ENCODE peak calls at places on chromosomes 13 and 19, in five cellular contexts. One of them, this sample, is unnamed.

GRCh38 chr19:13043285-13043684 is 48.0 kb downstream of the NFIX start:
- DNase-seq in psoas muscle: no peak
- DNase-seq in stomach: no peak
- DNase-seq in fibroblast of lung: no peak
- DNase-seq in H9: no peak
- DNase-seq in this sample: no peak

GRCh38 chr13:40442826-40443225 is 223.6 kb downstream of the FOXO1 start:
- DNase-seq in psoas muscle: no peak
- DNase-seq in stomach: no peak
- DNase-seq in fibroblast of lung: peak; percentile 68
- DNase-seq in H9: no peak
- DNase-seq in this sample: no peak

GRCh38 chr13:97275265-97275664 is 53.1 kb downstream of the MBNL2 start:
- DNase-seq in psoas muscle: no peak
- DNase-seq in stomach: no peak
- DNase-seq in fibroblast of lung: peak; percentile 89
- DNase-seq in H9: no peak
- DNase-seq in this sample: peak; percentile 75

GRCh38 chr13:95354680-95355487 is 53.6 kb upstream of the ABCC4 start:
- DNase-seq in psoas muscle: no peak
- DNase-seq in stomach: peak; percentile 28
- DNase-seq in fibroblast of lung: peak; percentile 12
- DNase-seq in H9: no peak
- DNase-seq in this sample: no peak

GRCh38 chr13:96984061-96984508 is 10.2 kb downstream of the OXGR1 start:
- DNase-seq in psoas muscle: no peak
- DNase-seq in stomach: peak; percentile 78
- DNase-seq in fibroblast of lung: no peak
- DNase-seq in H9: peak; percentile 53
- DNase-seq in this sample: peak; percentile 69

GRCh38 chr19:41325947-41326706 is 16.2 kb downstream of the CCDC97 start:
- DNase-seq in psoas muscle: no peak
- DNase-seq in stomach: no peak
- DNase-seq in fibroblast of lung: peak; percentile 82
- DNase-seq in H9: no peak
- DNase-seq in this sample: peak; percentile 42

GRCh38 chr13:76991432-76991795 is 467 bp upstream of the CLN5 start:
- DNase-seq in psoas muscle: peak; percentile 48
- DNase-seq in stomach: peak; percentile 42
- DNase-seq in fibroblast of lung: peak; percentile 8
- DNase-seq in H9: no peak
- DNase-seq in this sample: peak; percentile 18

GRCh38 chr19:6099633-6100032 is 10.7 kb downstream of the RFX2 start:
- DNase-seq in psoas muscle: no peak
- DNase-seq in stomach: no peak
- DNase-seq in fibroblast of lung: no peak
- DNase-seq in H9: no peak
- DNase-seq in this sample: no peak

GRCh38 chr19:58304748-58305064 is 471 bp upstream of the ERVK3-1 start:
- DNase-seq in psoas muscle: no peak
- DNase-seq in stomach: no peak
- DNase-seq in fibroblast of lung: no peak
- DNase-seq in H9: no peak
- DNase-seq in this sample: no peak

GRCh38 chr13:28449826-28450773 is 44.8 kb downstream of the FLT1 start:
- DNase-seq in psoas muscle: no peak
- DNase-seq in stomach: no peak
- DNase-seq in fibroblast of lung: no peak
- DNase-seq in H9: no peak
- DNase-seq in this sample: peak; percentile 28

GRCh38 chr19:4208385-4209094 is 20.8 kb upstream of the EBI3 start:
- DNase-seq in psoas muscle: no peak
- DNase-seq in stomach: no peak
- DNase-seq in fibroblast of lung: peak; percentile 32
- DNase-seq in H9: peak; percentile 61
- DNase-seq in this sample: peak; percentile 50

GRCh38 chr13:43229506-43229905 is 206.1 kb downstream of the DNAJC15 start:
- DNase-seq in psoas muscle: no peak
- DNase-seq in stomach: no peak
- DNase-seq in fibroblast of lung: peak; percentile 81
- DNase-seq in H9: no peak
- DNase-seq in this sample: peak; percentile 47

GRCh38 chr13:103436057-103436654 is 369.9 kb upstream of the SLC10A2 start:
- DNase-seq in psoas muscle: no peak
- DNase-seq in stomach: no peak
- DNase-seq in fibroblast of lung: no peak
- DNase-seq in H9: peak; percentile 43
- DNase-seq in this sample: no peak

GRCh38 chr19:9848761-9849160 is 13.6 kb downstream of the PIN1 start:
- DNase-seq in psoas muscle: no peak
- DNase-seq in stomach: no peak
- DNase-seq in fibroblast of lung: no peak
- DNase-seq in H9: no peak
- DNase-seq in this sample: no peak

GRCh38 chr13:49561064-49561410 is 24.3 kb downstream of the RCBTB1 start:
- DNase-seq in psoas muscle: no peak
- DNase-seq in stomach: no peak
- DNase-seq in fibroblast of lung: peak; percentile 22
- DNase-seq in H9: no peak
- DNase-seq in this sample: no peak

GRCh38 chr13:50396001-50396400 is 380.8 kb downstream of the KCNRG start:
- DNase-seq in psoas muscle: no peak
- DNase-seq in stomach: no peak
- DNase-seq in fibroblast of lung: peak; percentile 42
- DNase-seq in H9: no peak
- DNase-seq in this sample: no peak

GRCh38 chr13:23687614-23688013 is 117.4 kb downstream of the TNFRSF19 start:
- DNase-seq in psoas muscle: no peak
- DNase-seq in stomach: no peak
- DNase-seq in fibroblast of lung: no peak
- DNase-seq in H9: no peak
- DNase-seq in this sample: no peak

GRCh38 chr19:19132912-19133311 is 5.4 kb downstream of the TMEM161A start:
- DNase-seq in psoas muscle: no peak
- DNase-seq in stomach: no peak
- DNase-seq in fibroblast of lung: no peak
- DNase-seq in H9: no peak
- DNase-seq in this sample: no peak

GRCh38 chr19:15421726-15422260 is 3.0 kb upstream of the AKAP8L start:
- DNase-seq in psoas muscle: peak; percentile 50
- DNase-seq in stomach: peak; percentile 85
- DNase-seq in fibroblast of lung: no peak
- DNase-seq in H9: no peak
- DNase-seq in this sample: no peak

GRCh38 chr13:42354246-42355117 is 82.5 kb downstream of the AKAP11 start:
- DNase-seq in psoas muscle: no peak
- DNase-seq in stomach: no peak
- DNase-seq in fibroblast of lung: peak; percentile 91
- DNase-seq in H9: no peak
- DNase-seq in this sample: peak; percentile 43

GRCh38 chr13:97648171-97648880 is 214.4 kb downstream of the RAP2A start:
- DNase-seq in psoas muscle: no peak
- DNase-seq in stomach: no peak
- DNase-seq in fibroblast of lung: no peak
- DNase-seq in H9: no peak
- DNase-seq in this sample: no peak

GRCh38 chr13:112779856-112780604 is 90.2 kb downstream of the ATP11A start:
- DNase-seq in psoas muscle: no peak
- DNase-seq in stomach: peak; percentile 16
- DNase-seq in fibroblast of lung: peak; percentile 42
- DNase-seq in H9: no peak
- DNase-seq in this sample: no peak

GRCh38 chr13:54486421-54487166 is 1458.0 kb downstream of the OLFM4 start:
- DNase-seq in psoas muscle: no peak
- DNase-seq in stomach: no peak
- DNase-seq in fibroblast of lung: no peak
- DNase-seq in H9: no peak
- DNase-seq in this sample: no peak

GRCh38 chr13:44191504-44192171 is 182.0 kb upstream of the SERP2 start:
- DNase-seq in psoas muscle: peak; percentile 22
- DNase-seq in stomach: peak; percentile 43
- DNase-seq in fibroblast of lung: peak; percentile 67
- DNase-seq in H9: peak; percentile 53
- DNase-seq in this sample: peak; percentile 41

GRCh38 chr19:50384685-50385535 is 763 bp downstream of the POLD1 start:
- DNase-seq in psoas muscle: no peak
- DNase-seq in stomach: no peak
- DNase-seq in fibroblast of lung: peak; percentile 48
- DNase-seq in H9: no peak
- DNase-seq in this sample: peak; percentile 54

GRCh38 chr13:46668302-46668720 is 115.3 kb downstream of the LRCH1 start:
- DNase-seq in psoas muscle: peak; percentile 29
- DNase-seq in stomach: no peak
- DNase-seq in fibroblast of lung: peak; percentile 92
- DNase-seq in H9: no peak
- DNase-seq in this sample: peak; percentile 62

GRCh38 chr19:30719991-30720329 is 347.8 kb downstream of the ZNF536 start:
- DNase-seq in psoas muscle: no peak
- DNase-seq in stomach: no peak
- DNase-seq in fibroblast of lung: no peak
- DNase-seq in H9: peak; percentile 52
- DNase-seq in this sample: no peak

GRCh38 chr19:7502552-7502951 is 13.4 kb upstream of the ZNF358 start:
- DNase-seq in psoas muscle: no peak
- DNase-seq in stomach: no peak
- DNase-seq in fibroblast of lung: no peak
- DNase-seq in H9: no peak
- DNase-seq in this sample: no peak

GRCh38 chr19:21434967-21435544 is 38.1 kb downstream of the ZNF493 start:
- DNase-seq in psoas muscle: no peak
- DNase-seq in stomach: no peak
- DNase-seq in fibroblast of lung: no peak
- DNase-seq in H9: no peak
- DNase-seq in this sample: no peak

GRCh38 chr19:19552811-19553210 is 14.7 kb downstream of the CILP2 start:
- DNase-seq in psoas muscle: no peak
- DNase-seq in stomach: peak; percentile 52
- DNase-seq in fibroblast of lung: peak; percentile 29
- DNase-seq in H9: peak; percentile 84
- DNase-seq in this sample: peak; percentile 45

GRCh38 chr13:80871481-80871880 is 530.6 kb upstream of the SPRY2 start:
- DNase-seq in psoas muscle: no peak
- DNase-seq in stomach: no peak
- DNase-seq in fibroblast of lung: peak; percentile 67
- DNase-seq in H9: no peak
- DNase-seq in this sample: peak; percentile 82

GRCh38 chr13:58018020-58018419 is 386.5 kb downstream of the PCDH17 start:
- DNase-seq in psoas muscle: no peak
- DNase-seq in stomach: no peak
- DNase-seq in fibroblast of lung: no peak
- DNase-seq in H9: no peak
- DNase-seq in this sample: no peak

GRCh38 chr13:49220035-49220855 is at the start of gene MLNR:
- DNase-seq in psoas muscle: peak; percentile 28
- DNase-seq in stomach: no peak
- DNase-seq in fibroblast of lung: peak; percentile 40
- DNase-seq in H9: peak; percentile 76
- DNase-seq in this sample: no peak

GRCh38 chr19:3516675-3517207 is 10.6 kb downstream of the FZR1 start:
- DNase-seq in psoas muscle: no peak
- DNase-seq in stomach: peak; percentile 68
- DNase-seq in fibroblast of lung: no peak
- DNase-seq in H9: no peak
- DNase-seq in this sample: peak; percentile 53

DNA sequence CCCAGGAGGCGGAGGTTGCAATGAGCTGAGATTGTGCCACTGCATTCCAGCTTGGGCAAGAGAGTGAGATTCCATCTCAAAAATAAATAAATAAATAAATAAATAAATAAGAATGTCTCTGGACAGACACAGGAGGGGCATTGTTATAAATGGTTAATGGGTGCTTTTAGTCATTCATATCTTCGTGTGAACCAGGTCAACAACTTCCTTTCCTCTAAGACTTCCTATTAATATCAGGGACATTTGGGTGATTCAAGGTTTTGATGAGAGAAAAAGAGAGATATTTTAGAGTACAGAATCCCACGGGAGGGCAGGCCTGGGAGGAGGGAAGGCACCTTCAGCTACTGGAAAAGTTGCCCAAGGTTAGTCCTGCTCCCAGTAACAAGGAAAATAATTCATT is 23.9 kb downstream of the DHRS12 start:
- DNase-seq in psoas muscle: no peak
- DNase-seq in stomach: no peak
- DNase-seq in fibroblast of lung: no peak
- DNase-seq in H9: no peak
- DNase-seq in this sample: no peak
- H3K27ac ChIP-seq in psoas muscle: no peak overlapping the region
- H3K27ac ChIP-seq in stomach: no peak overlapping the region
- H3K27ac ChIP-seq in fibroblast of lung: no peak overlapping the region
- H3K27ac ChIP-seq in H9: no peak overlapping the region
- H3K27ac ChIP-seq in this sample: no peak overlapping the region

GRCh38 chr19:56110515-56111448 is 10.3 kb downstream of the ZNF787 start:
- DNase-seq in psoas muscle: peak; percentile 42
- DNase-seq in stomach: peak; percentile 73
- DNase-seq in fibroblast of lung: no peak
- DNase-seq in H9: no peak
- DNase-seq in this sample: no peak

GRCh38 chr19:56113071-56113632 is 7.9 kb downstream of the ZNF787 start:
- DNase-seq in psoas muscle: no peak
- DNase-seq in stomach: no peak
- DNase-seq in fibroblast of lung: no peak
- DNase-seq in H9: no peak
- DNase-seq in this sample: no peak

GRCh38 chr19:56111601-56112312 is 9.3 kb downstream of the ZNF787 start:
- DNase-seq in psoas muscle: peak; percentile 45
- DNase-seq in stomach: peak; percentile 72
- DNase-seq in fibroblast of lung: no peak
- DNase-seq in H9: no peak
- DNase-seq in this sample: no peak

GRCh38 chr19:56114051-56114694 is 6.9 kb downstream of the ZNF787 start:
- DNase-seq in psoas muscle: no peak
- DNase-seq in stomach: no peak
- DNase-seq in fibroblast of lung: no peak
- DNase-seq in H9: no peak
- DNase-seq in this sample: no peak

GRCh38 chr19:56112313-56112709 is 8.8 kb downstream of the ZNF787 start:
- DNase-seq in psoas muscle: no peak
- DNase-seq in stomach: no peak
- DNase-seq in fibroblast of lung: no peak
- DNase-seq in H9: no peak
- DNase-seq in this sample: no peak
- H3K27ac ChIP-seq in psoas muscle: peak overlapping the region; percentile 72
- H3K27ac ChIP-seq in stomach: peak overlapping the region; percentile 73
- H3K27ac ChIP-seq in fibroblast of lung: no peak overlapping the region
- H3K27ac ChIP-seq in H9: no peak overlapping the region
- H3K27ac ChIP-seq in this sample: no peak overlapping the region

GRCh38 chr13:111011899-111012298 is 97.0 kb upstream of the ANKRD10 start:
- DNase-seq in psoas muscle: no peak
- DNase-seq in stomach: no peak
- DNase-seq in fibroblast of lung: no peak
- DNase-seq in H9: no peak
- DNase-seq in this sample: no peak
- H3K27ac ChIP-seq in psoas muscle: no peak overlapping the region
- H3K27ac ChIP-seq in stomach: no peak overlapping the region
- H3K27ac ChIP-seq in fibroblast of lung: no peak overlapping the region
- H3K27ac ChIP-seq in H9: no peak overlapping the region
- H3K27ac ChIP-seq in this sample: no peak overlapping the region

GRCh38 chr19:38740252-38740592 is 4.1 kb downstream of the CAPN12 start:
- DNase-seq in psoas muscle: no peak
- DNase-seq in stomach: no peak
- DNase-seq in fibroblast of lung: no peak
- DNase-seq in H9: no peak
- DNase-seq in this sample: no peak
- H3K27ac ChIP-seq in psoas muscle: no peak overlapping the region
- H3K27ac ChIP-seq in stomach: no peak overlapping the region
- H3K27ac ChIP-seq in fibroblast of lung: no peak overlapping the region
- H3K27ac ChIP-seq in H9: no peak overlapping the region
- H3K27ac ChIP-seq in this sample: no peak overlapping the region

This sample was measured in PC-3.